ENCODE peak calls at places on chromosomes 1 and 21, in five cellular contexts. One of them, this sample, is unnamed.

GRCh38 chr1:206445861-206446495 is 24.3 kb upstream of the IKBKE start:
- DNase-seq in AG10803: no peak
- DNase-seq in cardiac muscle cell: no peak
- DNase-seq in CD8-positive, alpha-beta T cell: no peak
- DNase-seq in A549: no peak
- DNase-seq in this sample: no peak

GRCh38 chr1:70024272-70024671 is 181.1 kb downstream of the LRRC40 start:
- DNase-seq in AG10803: no peak
- DNase-seq in cardiac muscle cell: no peak
- DNase-seq in CD8-positive, alpha-beta T cell: no peak
- DNase-seq in A549: no peak
- DNase-seq in this sample: no peak

GRCh38 chr1:47215713-47216112 is 16.3 kb downstream of the TAL1 start:
- DNase-seq in AG10803: no peak
- DNase-seq in cardiac muscle cell: no peak
- DNase-seq in CD8-positive, alpha-beta T cell: no peak
- DNase-seq in A549: no peak
- DNase-seq in this sample: no peak

GRCh38 chr1:28518745-28519341 is 13.0 kb downstream of the RCC1 start:
- DNase-seq in AG10803: no peak
- DNase-seq in cardiac muscle cell: peak; percentile 15
- DNase-seq in CD8-positive, alpha-beta T cell: peak; percentile 22
- DNase-seq in A549: no peak
- DNase-seq in this sample: no peak

GRCh38 chr1:24855474-24855873 is 74.6 kb downstream of the RUNX3 start:
- DNase-seq in AG10803: no peak
- DNase-seq in cardiac muscle cell: no peak
- DNase-seq in CD8-positive, alpha-beta T cell: no peak
- DNase-seq in A549: no peak
- DNase-seq in this sample: no peak

GRCh38 chr1:106366627-106367319 is 689.7 kb upstream of the PRMT6 start:
- DNase-seq in AG10803: no peak
- DNase-seq in cardiac muscle cell: no peak
- DNase-seq in CD8-positive, alpha-beta T cell: no peak
- DNase-seq in A549: no peak
- DNase-seq in this sample: no peak

GRCh38 chr21:42731264-42732032 is 78.0 kb downstream of the PDE9A start:
- DNase-seq in AG10803: no peak
- DNase-seq in cardiac muscle cell: no peak
- DNase-seq in CD8-positive, alpha-beta T cell: no peak
- DNase-seq in A549: no peak
- DNase-seq in this sample: no peak

GRCh38 chr1:151536499-151536898 is 3.6 kb upstream of the TUFT1 start:
- DNase-seq in AG10803: no peak
- DNase-seq in cardiac muscle cell: no peak
- DNase-seq in CD8-positive, alpha-beta T cell: no peak
- DNase-seq in A549: no peak
- DNase-seq in this sample: no peak

GRCh38 chr1:209383907-209384709 is 199.4 kb upstream of the CAMK1G start:
- DNase-seq in AG10803: no peak
- DNase-seq in cardiac muscle cell: no peak
- DNase-seq in CD8-positive, alpha-beta T cell: no peak
- DNase-seq in A549: no peak
- DNase-seq in this sample: no peak

GRCh38 chr21:14120091-14120734 is 90.5 kb downstream of the LIPI start:
- DNase-seq in AG10803: peak; percentile 12
- DNase-seq in cardiac muscle cell: no peak
- DNase-seq in CD8-positive, alpha-beta T cell: peak; percentile 20
- DNase-seq in A549: no peak
- DNase-seq in this sample: peak; percentile 4

GRCh38 chr1:66258404-66259105 is 275.4 kb upstream of the SGIP1 start:
- DNase-seq in AG10803: no peak
- DNase-seq in cardiac muscle cell: no peak
- DNase-seq in CD8-positive, alpha-beta T cell: no peak
- DNase-seq in A549: no peak
- DNase-seq in this sample: no peak

GRCh38 chr1:169049258-169049936 is 57.1 kb upstream of the ATP1B1 start:
- DNase-seq in AG10803: no peak
- DNase-seq in cardiac muscle cell: no peak
- DNase-seq in CD8-positive, alpha-beta T cell: no peak
- DNase-seq in A549: no peak
- DNase-seq in this sample: no peak

GRCh38 chr1:3348196-3348865 is 106.1 kb upstream of the ARHGEF16 start:
- DNase-seq in AG10803: no peak
- DNase-seq in cardiac muscle cell: no peak
- DNase-seq in CD8-positive, alpha-beta T cell: no peak
- DNase-seq in A549: no peak
- DNase-seq in this sample: no peak

GRCh38 chr1:3346478-3346877 is 108.0 kb upstream of the ARHGEF16 start:
- DNase-seq in AG10803: no peak
- DNase-seq in cardiac muscle cell: no peak
- DNase-seq in CD8-positive, alpha-beta T cell: no peak
- DNase-seq in A549: no peak
- DNase-seq in this sample: no peak

GRCh38 chr1:3347257-3348020 is 107.0 kb upstream of the ARHGEF16 start:
- DNase-seq in AG10803: no peak
- DNase-seq in cardiac muscle cell: no peak
- DNase-seq in CD8-positive, alpha-beta T cell: no peak
- DNase-seq in A549: no peak
- DNase-seq in this sample: no peak

GRCh38 chr1:3344395-3344794 is 110.1 kb upstream of the ARHGEF16 start:
- DNase-seq in AG10803: no peak
- DNase-seq in cardiac muscle cell: no peak
- DNase-seq in CD8-positive, alpha-beta T cell: no peak
- DNase-seq in A549: no peak
- DNase-seq in this sample: no peak

DNA sequence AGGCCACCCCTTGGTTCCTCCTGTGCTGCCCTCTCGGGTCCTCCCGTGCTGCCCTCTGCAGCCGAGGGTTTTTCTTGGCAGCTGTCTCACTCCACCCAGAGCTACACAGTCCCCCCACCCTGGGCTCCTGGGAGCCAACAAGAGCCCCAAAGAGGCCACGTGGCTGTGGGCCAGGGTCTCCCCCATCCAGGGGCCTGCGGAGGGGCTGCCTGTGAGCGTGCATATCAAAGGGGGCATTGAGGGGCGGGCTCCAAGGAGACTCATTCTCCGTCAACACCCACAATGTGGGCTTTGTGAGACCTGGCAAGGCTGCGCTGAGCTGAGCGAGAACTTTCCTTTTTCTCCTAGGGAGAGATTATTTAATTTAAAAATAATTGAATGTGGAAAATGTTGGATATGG is 108.7 kb upstream of the ARHGEF16 start:
- DNase-seq in AG10803: no peak
- DNase-seq in cardiac muscle cell: no peak
- DNase-seq in CD8-positive, alpha-beta T cell: no peak
- DNase-seq in A549: no peak
- DNase-seq in this sample: no peak
- H3K4me3 ChIP-seq in AG10803: no peak overlapping the region
- H3K4me3 ChIP-seq in cardiac muscle cell: no peak overlapping the region
- H3K4me3 ChIP-seq in CD8-positive, alpha-beta T cell: no peak overlapping the region
- H3K4me3 ChIP-seq in A549: no peak overlapping the region
- H3K4me3 ChIP-seq in this sample: no peak overlapping the region

GRCh38 chr21:30434033-30434631 is 4.1 kb downstream of the KRTAP13-4 start:
- DNase-seq in AG10803: peak; percentile 2
- DNase-seq in cardiac muscle cell: peak; percentile 35
- DNase-seq in CD8-positive, alpha-beta T cell: no peak
- DNase-seq in A549: no peak
- DNase-seq in this sample: peak; percentile 42
- TF ChIP-seq CTCF in AG10803: peak; percentile 55
- TF ChIP-seq CTCF in cardiac muscle cell: peak; percentile 65
- TF ChIP-seq CTCF in CD8-positive, alpha-beta T cell: peak; percentile 34
- TF ChIP-seq CTCF in A549: no peak
- TF ChIP-seq CTCF in this sample: peak; percentile 65

GRCh38 chr1:89710498-89711139 is 77.7 kb downstream of the LRRC8C start:
- DNase-seq in AG10803: no peak
- DNase-seq in cardiac muscle cell: no peak
- DNase-seq in CD8-positive, alpha-beta T cell: no peak
- DNase-seq in A549: no peak
- DNase-seq in this sample: no peak

GRCh38 chr1:89719502-89720306 is 86.8 kb downstream of the LRRC8C start:
- DNase-seq in AG10803: peak; percentile 52
- DNase-seq in cardiac muscle cell: peak; percentile 68
- DNase-seq in CD8-positive, alpha-beta T cell: no peak
- DNase-seq in A549: no peak
- DNase-seq in this sample: peak; percentile 53

GRCh38 chr1:89711140-89711778 is 78.3 kb downstream of the LRRC8C start:
- DNase-seq in AG10803: no peak
- DNase-seq in cardiac muscle cell: no peak
- DNase-seq in CD8-positive, alpha-beta T cell: no peak
- DNase-seq in A549: no peak
- DNase-seq in this sample: no peak

GRCh38 chr1:89712420-89712819 is 79.5 kb downstream of the LRRC8C start:
- DNase-seq in AG10803: no peak
- DNase-seq in cardiac muscle cell: no peak
- DNase-seq in CD8-positive, alpha-beta T cell: no peak
- DNase-seq in A549: no peak
- DNase-seq in this sample: no peak

DNA sequence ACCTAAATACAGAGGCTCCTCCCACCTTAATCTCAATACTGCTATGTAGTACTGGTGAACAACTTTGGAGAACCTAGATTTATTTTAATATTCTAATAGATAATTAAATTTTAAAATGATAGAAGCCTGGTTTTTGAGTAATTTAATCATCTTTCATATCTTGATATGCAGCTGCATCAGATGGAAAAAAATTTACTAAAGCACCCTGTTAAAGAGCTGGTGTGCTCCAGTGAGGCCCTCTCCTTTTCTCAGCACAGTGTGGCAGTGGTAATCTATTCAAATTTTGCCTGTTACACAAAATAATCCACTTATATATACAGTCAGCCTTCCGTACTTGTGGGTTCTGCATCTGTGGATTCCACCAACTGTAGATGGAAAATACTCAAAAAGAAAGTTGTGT is 82.8 kb downstream of the LRRC8C start:
- DNase-seq in AG10803: no peak
- DNase-seq in cardiac muscle cell: no peak
- DNase-seq in CD8-positive, alpha-beta T cell: no peak
- DNase-seq in A549: no peak
- DNase-seq in this sample: no peak
- H3K4me3 ChIP-seq in AG10803: no peak overlapping the region
- H3K4me3 ChIP-seq in cardiac muscle cell: no peak overlapping the region
- H3K4me3 ChIP-seq in CD8-positive, alpha-beta T cell: no peak overlapping the region
- H3K4me3 ChIP-seq in A549: no peak overlapping the region
- H3K4me3 ChIP-seq in this sample: no peak overlapping the region

DNA sequence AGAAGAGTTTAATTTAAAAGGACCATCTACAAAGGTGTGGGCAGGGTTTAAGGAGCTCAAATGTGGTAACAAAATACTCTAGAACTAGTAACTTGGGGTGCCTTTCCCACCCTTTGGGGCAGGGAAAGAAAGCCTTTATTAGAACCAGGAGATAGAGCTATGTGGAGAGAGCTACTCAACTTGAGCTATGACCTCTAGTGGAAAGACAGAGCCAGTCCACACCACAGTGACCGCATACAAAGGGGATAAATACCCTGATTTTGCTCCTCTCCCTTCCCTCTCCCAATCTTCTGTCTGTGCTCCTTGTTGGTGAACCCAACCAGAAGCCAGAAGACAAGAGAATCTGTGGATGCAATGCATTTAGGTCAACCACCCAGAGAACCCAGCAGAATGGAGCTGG is 54.4 kb upstream of the JAK1 start:
- DNase-seq in AG10803: no peak
- DNase-seq in cardiac muscle cell: peak; percentile 20
- DNase-seq in CD8-positive, alpha-beta T cell: no peak
- DNase-seq in A549: no peak
- DNase-seq in this sample: peak; percentile 26
- TF ChIP-seq CTCF in AG10803: peak; percentile 51
- TF ChIP-seq CTCF in cardiac muscle cell: peak; percentile 49
- TF ChIP-seq CTCF in CD8-positive, alpha-beta T cell: no peak
- TF ChIP-seq CTCF in A549: peak; percentile 37
- TF ChIP-seq CTCF in this sample: peak; percentile 56

DNA sequence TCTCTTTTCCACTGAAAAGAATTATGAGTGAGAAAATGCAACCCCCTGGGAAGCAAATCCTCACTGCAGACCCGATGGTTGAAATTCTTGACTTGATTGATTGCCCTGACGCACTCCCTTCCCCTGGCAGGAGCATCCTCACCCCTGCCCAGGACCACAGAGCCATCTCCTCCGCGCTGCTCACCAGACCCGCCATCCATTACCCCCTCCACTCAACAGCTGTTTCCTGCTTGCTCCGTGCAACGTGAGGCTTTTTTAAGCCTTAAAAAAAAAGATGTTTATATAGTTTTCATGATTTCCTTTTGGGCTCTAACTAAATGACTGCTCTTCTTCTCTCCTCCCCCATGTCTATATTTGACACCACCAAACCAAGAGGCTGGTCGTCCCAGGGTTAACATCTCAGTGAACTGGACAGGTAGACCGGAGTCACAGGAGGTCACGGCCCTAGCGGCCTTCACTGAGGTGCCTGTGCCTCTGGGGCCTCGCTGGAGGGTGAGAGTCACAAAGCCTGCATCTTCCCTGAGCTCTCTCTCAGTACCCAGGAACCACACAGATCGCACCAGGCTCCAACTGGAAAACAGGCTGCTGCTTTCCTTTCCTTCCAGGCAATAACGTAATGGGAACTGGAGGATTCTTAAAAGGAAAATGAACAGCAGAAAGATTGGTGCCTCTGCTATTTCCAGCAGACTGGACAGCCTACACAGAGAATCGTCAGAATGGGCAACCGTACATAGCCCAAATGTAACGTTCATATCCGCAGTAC is 49.8 kb downstream of the ZBTB18 start:
- DNase-seq in AG10803: no peak
- DNase-seq in cardiac muscle cell: no peak
- DNase-seq in CD8-positive, alpha-beta T cell: no peak
- DNase-seq in A549: no peak
- DNase-seq in this sample: peak; percentile 13
- H3K4me3 ChIP-seq in AG10803: no peak overlapping the region
- H3K4me3 ChIP-seq in cardiac muscle cell: no peak overlapping the region
- H3K4me3 ChIP-seq in CD8-positive, alpha-beta T cell: no peak overlapping the region
- H3K4me3 ChIP-seq in A549: no peak overlapping the region
- H3K4me3 ChIP-seq in this sample: no peak overlapping the region

GRCh38 chr1:110047463-110047862 is 13.0 kb downstream of the STRIP1 start:
- DNase-seq in AG10803: no peak
- DNase-seq in cardiac muscle cell: no peak
- DNase-seq in CD8-positive, alpha-beta T cell: no peak
- DNase-seq in A549: no peak
- DNase-seq in this sample: no peak
- TF ChIP-seq CTCF in AG10803: no peak
- TF ChIP-seq CTCF in cardiac muscle cell: no peak
- TF ChIP-seq CTCF in CD8-positive, alpha-beta T cell: no peak
- TF ChIP-seq CTCF in A549: no peak
- TF ChIP-seq CTCF in this sample: no peak

This sample was measured in fibroblast of pulmonary artery.